ENCODE peak calls at places on chromosome 18, in nine cellular contexts. I, F, V, L, D, K, J, C and Z are unnamed samples.

GRCh38 chr18:74797577-74798151 is 200.0 kb downstream of the ZNF407 start:
- DNase-seq in I (no peak), F (no peak), V (no peak), L (no peak), D (no peak), K (no peak), J (no peak), C (no peak), Z (no peak)

GRCh38 chr18:54734059-54734458 is 94.2 kb upstream of the RAB27B start:
- DNase-seq in I (peak; percentile 87), F (peak; percentile 92), V (no peak), L (no peak), D (no peak), K (no peak), J (peak; percentile 88), C (peak; percentile 96), Z (no peak)

GRCh38 chr18:77131652-77132368 is 773 bp downstream of the MBP start:
- DNase-seq in I (no peak), F (peak; percentile 33), V (no peak), L (peak; percentile 23), D (no peak), K (peak; percentile 51), J (peak; percentile 59), C (peak; percentile 45), Z (no peak)

GRCh38 chr18:76972241-76972640 is 149.9 kb downstream of the ZNF236 start:
- DNase-seq in I (no peak), F (no peak), V (no peak), L (no peak), D (no peak), K (no peak), J (no peak), C (no peak), Z (no peak)

GRCh38 chr18:62339106-62339988 is 14.2 kb downstream of the TNFRSF11A start:
- DNase-seq in I (peak; percentile 19), F (peak; percentile 50), V (no peak), L (no peak), D (no peak), K (no peak), J (peak; percentile 43), C (peak; percentile 88), Z (no peak)

GRCh38 chr18:62324917-62325805 is at the start of gene TNFRSF11A:
- DNase-seq in I (no peak), F (no peak), V (peak; percentile 63), L (peak; percentile 46), D (no peak), K (no peak), J (peak; percentile 12), C (peak; percentile 47), Z (peak; percentile 33)

GRCh38 chr18:26543368-26543767 is 5.0 kb downstream of the KCTD1 start:
- DNase-seq in I (no peak), F (no peak), V (no peak), L (no peak), D (no peak), K (no peak), J (no peak), C (no peak), Z (no peak)

GRCh38 chr18:39840406-39840805 is 2114.6 kb upstream of the PIK3C3 start:
- DNase-seq in I (peak; percentile 72), F (peak; percentile 85), V (no peak), L (no peak), D (no peak), K (no peak), J (peak; percentile 78), C (peak; percentile 42), Z (no peak)

GRCh38 chr18:26470011-26470637 is 78.2 kb downstream of the KCTD1 start:
- DNase-seq in I (peak; percentile 31), F (no peak), V (no peak), L (peak; percentile 76), D (no peak), K (no peak), J (no peak), C (peak; percentile 53), Z (no peak)